ENCODE peak calls at places on chromosome 19, in ten cellular contexts. One of them, this sample, is unnamed.

GRCh38 chr19:39032164-39032918 is at the start of gene FBXO27:
- DNase-seq in lung: peak
- DNase-seq in HS-27A: peak
- DNase-seq in hypothalamus: peak
- DNase-seq in KBM-7: no peak
- DNase-seq in HFF-Myc: no peak
- DNase-seq in PC-3: peak
- DNase-seq in activated naive CD4-positive, alpha-beta T cell treated with anti-CD3 and anti-CD28 coated beads, Interleukin-2, amount 50 U/mL, for 16 hours: peak
- DNase-seq in fibroblast of pulmonary artery: no peak
- DNase-seq in occipital lobe: peak
- DNase-seq in this sample: no peak

GRCh38 chr19:5967571-5967970 is 10.4 kb downstream of the RANBP3 start:
- DNase-seq in lung: no peak
- DNase-seq in HS-27A: no peak
- DNase-seq in hypothalamus: no peak
- DNase-seq in KBM-7: no peak
- DNase-seq in HFF-Myc: no peak
- DNase-seq in PC-3: no peak
- DNase-seq in activated naive CD4-positive, alpha-beta T cell treated with anti-CD3 and anti-CD28 coated beads, Interleukin-2, amount 50 U/mL, for 16 hours: no peak
- DNase-seq in fibroblast of pulmonary artery: no peak
- DNase-seq in occipital lobe: no peak
- DNase-seq in this sample: no peak

GRCh38 chr19:54937926-54938325 is 9.4 kb downstream of the NLRP7 start:
- DNase-seq in lung: no peak
- DNase-seq in HS-27A: no peak
- DNase-seq in hypothalamus: no peak
- DNase-seq in KBM-7: no peak
- DNase-seq in HFF-Myc: no peak
- DNase-seq in PC-3: no peak
- DNase-seq in activated naive CD4-positive, alpha-beta T cell treated with anti-CD3 and anti-CD28 coated beads, Interleukin-2, amount 50 U/mL, for 16 hours: no peak
- DNase-seq in fibroblast of pulmonary artery: no peak
- DNase-seq in occipital lobe: no peak
- DNase-seq in this sample: no peak

GRCh38 chr19:18596752-18597157 is 8.2 kb downstream of the REX1BD start:
- DNase-seq in lung: peak
- DNase-seq in HS-27A: no peak
- DNase-seq in hypothalamus: no peak
- DNase-seq in KBM-7: peak
- DNase-seq in HFF-Myc: no peak
- DNase-seq in PC-3: peak
- DNase-seq in activated naive CD4-positive, alpha-beta T cell treated with anti-CD3 and anti-CD28 coated beads, Interleukin-2, amount 50 U/mL, for 16 hours: no peak
- DNase-seq in fibroblast of pulmonary artery: peak
- DNase-seq in occipital lobe: no peak
- DNase-seq in this sample: peak

GRCh38 chr19:45506246-45506990 is 861 bp upstream of the VASP start:
- DNase-seq in lung: peak
- DNase-seq in HS-27A: peak
- DNase-seq in hypothalamus: peak
- DNase-seq in KBM-7: peak
- DNase-seq in HFF-Myc: no peak
- DNase-seq in PC-3: peak
- DNase-seq in activated naive CD4-positive, alpha-beta T cell treated with anti-CD3 and anti-CD28 coated beads, Interleukin-2, amount 50 U/mL, for 16 hours: peak
- DNase-seq in fibroblast of pulmonary artery: peak
- DNase-seq in occipital lobe: peak
- DNase-seq in this sample: peak

GRCh38 chr19:53019684-53020083 is 6.0 kb downstream of the ERVV-1 start:
- DNase-seq in lung: no peak
- DNase-seq in HS-27A: no peak
- DNase-seq in hypothalamus: no peak
- DNase-seq in KBM-7: peak
- DNase-seq in HFF-Myc: no peak
- DNase-seq in PC-3: no peak
- DNase-seq in activated naive CD4-positive, alpha-beta T cell treated with anti-CD3 and anti-CD28 coated beads, Interleukin-2, amount 50 U/mL, for 16 hours: no peak
- DNase-seq in fibroblast of pulmonary artery: peak
- DNase-seq in occipital lobe: no peak
- DNase-seq in this sample: no peak

GRCh38 chr19:51102991-51103390 is 5.2 kb downstream of the CTU1 start:
- DNase-seq in lung: no peak
- DNase-seq in HS-27A: no peak
- DNase-seq in hypothalamus: no peak
- DNase-seq in KBM-7: no peak
- DNase-seq in HFF-Myc: no peak
- DNase-seq in PC-3: peak
- DNase-seq in activated naive CD4-positive, alpha-beta T cell treated with anti-CD3 and anti-CD28 coated beads, Interleukin-2, amount 50 U/mL, for 16 hours: no peak
- DNase-seq in fibroblast of pulmonary artery: no peak
- DNase-seq in occipital lobe: no peak
- DNase-seq in this sample: no peak

GRCh38 chr19:42110658-42111057 is 21.6 kb downstream of the POU2F2 start:
- DNase-seq in lung: no peak
- DNase-seq in HS-27A: no peak
- DNase-seq in hypothalamus: no peak
- DNase-seq in KBM-7: no peak
- DNase-seq in HFF-Myc: no peak
- DNase-seq in PC-3: no peak
- DNase-seq in activated naive CD4-positive, alpha-beta T cell treated with anti-CD3 and anti-CD28 coated beads, Interleukin-2, amount 50 U/mL, for 16 hours: no peak
- DNase-seq in fibroblast of pulmonary artery: no peak
- DNase-seq in occipital lobe: no peak
- DNase-seq in this sample: no peak

GRCh38 chr19:46601318-46602224 is at the start of gene CALM3:
- DNase-seq in lung: no peak
- DNase-seq in HS-27A: no peak
- DNase-seq in hypothalamus: no peak
- DNase-seq in KBM-7: no peak
- DNase-seq in HFF-Myc: no peak
- DNase-seq in PC-3: no peak
- DNase-seq in activated naive CD4-positive, alpha-beta T cell treated with anti-CD3 and anti-CD28 coated beads, Interleukin-2, amount 50 U/mL, for 16 hours: no peak
- DNase-seq in fibroblast of pulmonary artery: no peak
- DNase-seq in occipital lobe: no peak
- DNase-seq in this sample: no peak

GRCh38 chr19:32346901-32347300 is 1.5 kb downstream of the ZNF507 start:
- DNase-seq in lung: no peak
- DNase-seq in HS-27A: no peak
- DNase-seq in hypothalamus: no peak
- DNase-seq in KBM-7: no peak
- DNase-seq in HFF-Myc: no peak
- DNase-seq in PC-3: no peak
- DNase-seq in activated naive CD4-positive, alpha-beta T cell treated with anti-CD3 and anti-CD28 coated beads, Interleukin-2, amount 50 U/mL, for 16 hours: no peak
- DNase-seq in fibroblast of pulmonary artery: no peak
- DNase-seq in occipital lobe: no peak
- DNase-seq in this sample: no peak

GRCh38 chr19:44777715-44778347 is at the start of gene CBLC:
- DNase-seq in lung: peak
- DNase-seq in HS-27A: no peak
- DNase-seq in hypothalamus: no peak
- DNase-seq in KBM-7: no peak
- DNase-seq in HFF-Myc: no peak
- DNase-seq in PC-3: peak
- DNase-seq in activated naive CD4-positive, alpha-beta T cell treated with anti-CD3 and anti-CD28 coated beads, Interleukin-2, amount 50 U/mL, for 16 hours: no peak
- DNase-seq in fibroblast of pulmonary artery: no peak
- DNase-seq in occipital lobe: no peak
- DNase-seq in this sample: no peak

GRCh38 chr19:13100031-13100588 is 2.5 kb downstream of the LYL1 start:
- DNase-seq in lung: no peak
- DNase-seq in HS-27A: no peak
- DNase-seq in hypothalamus: no peak
- DNase-seq in KBM-7: peak
- DNase-seq in HFF-Myc: no peak
- DNase-seq in PC-3: no peak
- DNase-seq in activated naive CD4-positive, alpha-beta T cell treated with anti-CD3 and anti-CD28 coated beads, Interleukin-2, amount 50 U/mL, for 16 hours: peak
- DNase-seq in fibroblast of pulmonary artery: no peak
- DNase-seq in occipital lobe: no peak
- DNase-seq in this sample: peak

GRCh38 chr19:15444505-15445226 is 5.1 kb downstream of the WIZ start:
- DNase-seq in lung: no peak
- DNase-seq in HS-27A: no peak
- DNase-seq in hypothalamus: no peak
- DNase-seq in KBM-7: no peak
- DNase-seq in HFF-Myc: no peak
- DNase-seq in PC-3: no peak
- DNase-seq in activated naive CD4-positive, alpha-beta T cell treated with anti-CD3 and anti-CD28 coated beads, Interleukin-2, amount 50 U/mL, for 16 hours: no peak
- DNase-seq in fibroblast of pulmonary artery: no peak
- DNase-seq in occipital lobe: no peak
- DNase-seq in this sample: no peak

GRCh38 chr19:50514346-50515167 is 844 bp upstream of the ASPDH start:
- DNase-seq in lung: no peak
- DNase-seq in HS-27A: no peak
- DNase-seq in hypothalamus: peak
- DNase-seq in KBM-7: no peak
- DNase-seq in HFF-Myc: no peak
- DNase-seq in PC-3: no peak
- DNase-seq in activated naive CD4-positive, alpha-beta T cell treated with anti-CD3 and anti-CD28 coated beads, Interleukin-2, amount 50 U/mL, for 16 hours: no peak
- DNase-seq in fibroblast of pulmonary artery: no peak
- DNase-seq in occipital lobe: peak
- DNase-seq in this sample: no peak

GRCh38 chr19:3708207-3708931 is at the start of gene TJP3:
- DNase-seq in lung: peak
- DNase-seq in HS-27A: no peak
- DNase-seq in hypothalamus: no peak
- DNase-seq in KBM-7: no peak
- DNase-seq in HFF-Myc: no peak
- DNase-seq in PC-3: peak
- DNase-seq in activated naive CD4-positive, alpha-beta T cell treated with anti-CD3 and anti-CD28 coated beads, Interleukin-2, amount 50 U/mL, for 16 hours: no peak
- DNase-seq in fibroblast of pulmonary artery: no peak
- DNase-seq in occipital lobe: no peak
- DNase-seq in this sample: no peak

GRCh38 chr19:29682236-29682895 is 17.1 kb downstream of the PLEKHF1 start:
- DNase-seq in lung: no peak
- DNase-seq in HS-27A: no peak
- DNase-seq in hypothalamus: no peak
- DNase-seq in KBM-7: no peak
- DNase-seq in HFF-Myc: no peak
- DNase-seq in PC-3: no peak
- DNase-seq in activated naive CD4-positive, alpha-beta T cell treated with anti-CD3 and anti-CD28 coated beads, Interleukin-2, amount 50 U/mL, for 16 hours: no peak
- DNase-seq in fibroblast of pulmonary artery: no peak
- DNase-seq in occipital lobe: no peak
- DNase-seq in this sample: no peak

GRCh38 chr19:53076984-53077383 is 26.2 kb downstream of the ZNF160 start:
- DNase-seq in lung: no peak
- DNase-seq in HS-27A: no peak
- DNase-seq in hypothalamus: peak
- DNase-seq in KBM-7: no peak
- DNase-seq in HFF-Myc: no peak
- DNase-seq in PC-3: peak
- DNase-seq in activated naive CD4-positive, alpha-beta T cell treated with anti-CD3 and anti-CD28 coated beads, Interleukin-2, amount 50 U/mL, for 16 hours: no peak
- DNase-seq in fibroblast of pulmonary artery: peak
- DNase-seq in occipital lobe: peak
- DNase-seq in this sample: no peak

GRCh38 chr19:45322311-45322710 is 364 bp downstream of the CKM start:
- DNase-seq in lung: no peak
- DNase-seq in HS-27A: no peak
- DNase-seq in hypothalamus: no peak
- DNase-seq in KBM-7: no peak
- DNase-seq in HFF-Myc: no peak
- DNase-seq in PC-3: no peak
- DNase-seq in activated naive CD4-positive, alpha-beta T cell treated with anti-CD3 and anti-CD28 coated beads, Interleukin-2, amount 50 U/mL, for 16 hours: no peak
- DNase-seq in fibroblast of pulmonary artery: no peak
- DNase-seq in occipital lobe: no peak
- DNase-seq in this sample: no peak

GRCh38 chr19:45320997-45321775 is 1.5 kb downstream of the CKM start:
- DNase-seq in lung: no peak
- DNase-seq in HS-27A: no peak
- DNase-seq in hypothalamus: no peak
- DNase-seq in KBM-7: no peak
- DNase-seq in HFF-Myc: no peak
- DNase-seq in PC-3: no peak
- DNase-seq in activated naive CD4-positive, alpha-beta T cell treated with anti-CD3 and anti-CD28 coated beads, Interleukin-2, amount 50 U/mL, for 16 hours: no peak
- DNase-seq in fibroblast of pulmonary artery: no peak
- DNase-seq in occipital lobe: no peak
- DNase-seq in this sample: no peak

GRCh38 chr19:45444318-45445041 is 20.8 kb upstream of the ERCC1 start:
- DNase-seq in lung: peak
- DNase-seq in HS-27A: no peak
- DNase-seq in hypothalamus: peak
- DNase-seq in KBM-7: peak
- DNase-seq in HFF-Myc: no peak
- DNase-seq in PC-3: peak
- DNase-seq in activated naive CD4-positive, alpha-beta T cell treated with anti-CD3 and anti-CD28 coated beads, Interleukin-2, amount 50 U/mL, for 16 hours: peak
- DNase-seq in fibroblast of pulmonary artery: peak
- DNase-seq in occipital lobe: peak
- DNase-seq in this sample: peak

GRCh38 chr19:40283414-40284250 is 1.5 kb downstream of the AKT2 start:
- DNase-seq in lung: no peak
- DNase-seq in HS-27A: no peak
- DNase-seq in hypothalamus: no peak
- DNase-seq in KBM-7: no peak
- DNase-seq in HFF-Myc: no peak
- DNase-seq in PC-3: no peak
- DNase-seq in activated naive CD4-positive, alpha-beta T cell treated with anti-CD3 and anti-CD28 coated beads, Interleukin-2, amount 50 U/mL, for 16 hours: no peak
- DNase-seq in fibroblast of pulmonary artery: peak
- DNase-seq in occipital lobe: no peak
- DNase-seq in this sample: no peak

GRCh38 chr19:4831351-4832340 is at the start of gene TICAM1:
- DNase-seq in lung: peak
- DNase-seq in HS-27A: no peak
- DNase-seq in hypothalamus: peak
- DNase-seq in KBM-7: peak
- DNase-seq in HFF-Myc: no peak
- DNase-seq in PC-3: peak
- DNase-seq in activated naive CD4-positive, alpha-beta T cell treated with anti-CD3 and anti-CD28 coated beads, Interleukin-2, amount 50 U/mL, for 16 hours: peak
- DNase-seq in fibroblast of pulmonary artery: peak
- DNase-seq in occipital lobe: no peak
- DNase-seq in this sample: peak

GRCh38 chr19:6660930-6661329 is 9.0 kb downstream of the TNFSF14 start:
- DNase-seq in lung: no peak
- DNase-seq in HS-27A: no peak
- DNase-seq in hypothalamus: no peak
- DNase-seq in KBM-7: no peak
- DNase-seq in HFF-Myc: no peak
- DNase-seq in PC-3: no peak
- DNase-seq in activated naive CD4-positive, alpha-beta T cell treated with anti-CD3 and anti-CD28 coated beads, Interleukin-2, amount 50 U/mL, for 16 hours: no peak
- DNase-seq in fibroblast of pulmonary artery: no peak
- DNase-seq in occipital lobe: no peak
- DNase-seq in this sample: no peak

GRCh38 chr19:1935484-1936208 is 5.3 kb upstream of the CSNK1G2 start:
- DNase-seq in lung: no peak
- DNase-seq in HS-27A: no peak
- DNase-seq in hypothalamus: peak
- DNase-seq in KBM-7: peak
- DNase-seq in HFF-Myc: no peak
- DNase-seq in PC-3: peak
- DNase-seq in activated naive CD4-positive, alpha-beta T cell treated with anti-CD3 and anti-CD28 coated beads, Interleukin-2, amount 50 U/mL, for 16 hours: no peak
- DNase-seq in fibroblast of pulmonary artery: peak
- DNase-seq in occipital lobe: no peak
- DNase-seq in this sample: peak

GRCh38 chr19:58336216-58336615 is 9.4 kb downstream of the ZSCAN22 start:
- DNase-seq in lung: no peak
- DNase-seq in HS-27A: no peak
- DNase-seq in hypothalamus: no peak
- DNase-seq in KBM-7: no peak
- DNase-seq in HFF-Myc: no peak
- DNase-seq in PC-3: no peak
- DNase-seq in activated naive CD4-positive, alpha-beta T cell treated with anti-CD3 and anti-CD28 coated beads, Interleukin-2, amount 50 U/mL, for 16 hours: no peak
- DNase-seq in fibroblast of pulmonary artery: no peak
- DNase-seq in occipital lobe: no peak
- DNase-seq in this sample: no peak

GRCh38 chr19:8396563-8397203 is 6.5 kb downstream of the RAB11B start:
- DNase-seq in lung: peak
- DNase-seq in HS-27A: no peak
- DNase-seq in hypothalamus: peak
- DNase-seq in KBM-7: peak
- DNase-seq in HFF-Myc: peak
- DNase-seq in PC-3: peak
- DNase-seq in activated naive CD4-positive, alpha-beta T cell treated with anti-CD3 and anti-CD28 coated beads, Interleukin-2, amount 50 U/mL, for 16 hours: peak
- DNase-seq in fibroblast of pulmonary artery: peak
- DNase-seq in occipital lobe: peak
- DNase-seq in this sample: peak

GRCh38 chr19:17327654-17328516 is 6.8 kb downstream of the ANO8 start:
- DNase-seq in lung: peak
- DNase-seq in HS-27A: no peak
- DNase-seq in hypothalamus: no peak
- DNase-seq in KBM-7: no peak
- DNase-seq in HFF-Myc: no peak
- DNase-seq in PC-3: no peak
- DNase-seq in activated naive CD4-positive, alpha-beta T cell treated with anti-CD3 and anti-CD28 coated beads, Interleukin-2, amount 50 U/mL, for 16 hours: peak
- DNase-seq in fibroblast of pulmonary artery: peak
- DNase-seq in occipital lobe: no peak
- DNase-seq in this sample: no peak

GRCh38 chr19:15091918-15092753 is 10.1 kb downstream of the OR1I1 start:
- DNase-seq in lung: no peak
- DNase-seq in HS-27A: peak
- DNase-seq in hypothalamus: no peak
- DNase-seq in KBM-7: peak
- DNase-seq in HFF-Myc: peak
- DNase-seq in PC-3: peak
- DNase-seq in activated naive CD4-positive, alpha-beta T cell treated with anti-CD3 and anti-CD28 coated beads, Interleukin-2, amount 50 U/mL, for 16 hours: no peak
- DNase-seq in fibroblast of pulmonary artery: peak
- DNase-seq in occipital lobe: no peak
- DNase-seq in this sample: peak

This sample was measured in Kasumi-1.